ENCODE peak calls at places on chromosomes 1 and 21, in four cellular contexts. One of them, this sample, is unnamed.

GRCh38 chr1:202567747-202568146 is 142.5 kb downstream of the SYT2 start:
- DNase-seq in T47D: no peak
- DNase-seq in KBM-7: no peak
- DNase-seq in B cell: no peak
- DNase-seq in this sample: peak

GRCh38 chr1:46064708-46065107 is 67.7 kb downstream of the PIK3R3 start:
- DNase-seq in T47D: no peak
- DNase-seq in KBM-7: no peak
- DNase-seq in B cell: no peak
- DNase-seq in this sample: no peak

GRCh38 chr21:26715878-26716506 is 129.2 kb downstream of the ADAMTS1 start:
- DNase-seq in T47D: peak
- DNase-seq in KBM-7: peak
- DNase-seq in B cell: no peak
- DNase-seq in this sample: peak

GRCh38 chr21:23963454-23963853 is 1643.8 kb downstream of the MRPL39 start:
- DNase-seq in T47D: no peak
- DNase-seq in KBM-7: no peak
- DNase-seq in B cell: no peak
- DNase-seq in this sample: no peak

GRCh38 chr1:218488531-218488930 is 143.4 kb downstream of the TGFB2 start:
- DNase-seq in T47D: no peak
- DNase-seq in KBM-7: no peak
- DNase-seq in B cell: no peak
- DNase-seq in this sample: no peak

GRCh38 chr21:8993284-8993942 is 1528.0 kb upstream of the TPTE start:
- DNase-seq in T47D: peak
- DNase-seq in KBM-7: no peak
- DNase-seq in B cell: no peak
- DNase-seq in this sample: no peak

GRCh38 chr1:43847290-43847689 is 86.3 kb upstream of the ARTN start:
- DNase-seq in T47D: peak
- DNase-seq in KBM-7: no peak
- DNase-seq in B cell: no peak
- DNase-seq in this sample: no peak

GRCh38 chr1:183543619-183544204 is 46.5 kb downstream of the NCF2 start:
- DNase-seq in T47D: peak
- DNase-seq in KBM-7: peak
- DNase-seq in B cell: no peak
- DNase-seq in this sample: peak

GRCh38 chr1:70427976-70428375 is 16.9 kb downstream of the CTH start:
- DNase-seq in T47D: no peak
- DNase-seq in KBM-7: no peak
- DNase-seq in B cell: no peak
- DNase-seq in this sample: peak

GRCh38 chr1:17687125-17687524 is 68.0 kb upstream of the ACTL8 start:
- DNase-seq in T47D: no peak
- DNase-seq in KBM-7: no peak
- DNase-seq in B cell: no peak
- DNase-seq in this sample: no peak

GRCh38 chr1:168598963-168599362 is 22.6 kb downstream of the XCL1 start:
- DNase-seq in T47D: no peak
- DNase-seq in KBM-7: no peak
- DNase-seq in B cell: no peak
- DNase-seq in this sample: no peak

GRCh38 chr1:47409311-47410085 is 6.6 kb upstream of the FOXE3 start:
- DNase-seq in T47D: peak
- DNase-seq in KBM-7: no peak
- DNase-seq in B cell: no peak
- DNase-seq in this sample: no peak

GRCh38 chr1:206882555-206882954 is 14.7 kb upstream of the IL24 start:
- DNase-seq in T47D: no peak
- DNase-seq in KBM-7: no peak
- DNase-seq in B cell: no peak
- DNase-seq in this sample: no peak

GRCh38 chr1:209697082-209697481 is 7.6 kb upstream of the HSD11B1 start:
- DNase-seq in T47D: no peak
- DNase-seq in KBM-7: no peak
- DNase-seq in B cell: no peak
- DNase-seq in this sample: no peak

GRCh38 chr1:169858467-169858866 is 35.2 kb downstream of the SCYL3 start:
- DNase-seq in T47D: peak
- DNase-seq in KBM-7: no peak
- DNase-seq in B cell: no peak
- DNase-seq in this sample: peak

GRCh38 chr1:200048244-200048643 is 20.7 kb downstream of the NR5A2 start:
- DNase-seq in T47D: no peak
- DNase-seq in KBM-7: no peak
- DNase-seq in B cell: no peak
- DNase-seq in this sample: no peak

GRCh38 chr1:22529901-22530621 is 33.2 kb upstream of the EPHA8 start:
- DNase-seq in T47D: no peak
- DNase-seq in KBM-7: no peak
- DNase-seq in B cell: no peak
- DNase-seq in this sample: no peak

GRCh38 chr1:238619652-238620051 is 728.9 kb upstream of the ZP4 start:
- DNase-seq in T47D: no peak
- DNase-seq in KBM-7: no peak
- DNase-seq in B cell: no peak
- DNase-seq in this sample: no peak

GRCh38 chr1:34328281-34328680 is 151.6 kb downstream of the C1orf94 start:
- DNase-seq in T47D: no peak
- DNase-seq in KBM-7: no peak
- DNase-seq in B cell: no peak
- DNase-seq in this sample: no peak

GRCh38 chr1:20787775-20788488 is 825 bp upstream of the HP1BP3 start:
- DNase-seq in T47D: peak
- DNase-seq in KBM-7: peak
- DNase-seq in B cell: no peak
- DNase-seq in this sample: peak

GRCh38 chr1:42148166-42148565 is 5.0 kb upstream of the GUCA2B start:
- DNase-seq in T47D: peak
- DNase-seq in KBM-7: no peak
- DNase-seq in B cell: no peak
- DNase-seq in this sample: no peak

GRCh38 chr1:61084560-61084991 is 2.2 kb downstream of the NFIA start:
- DNase-seq in T47D: no peak
- DNase-seq in KBM-7: no peak
- DNase-seq in B cell: no peak
- DNase-seq in this sample: no peak

GRCh38 chr1:198196630-198197029 is 39.8 kb downstream of the NEK7 start:
- DNase-seq in T47D: no peak
- DNase-seq in KBM-7: no peak
- DNase-seq in B cell: no peak
- DNase-seq in this sample: no peak

GRCh38 chr1:22105611-22106207 is 37.2 kb downstream of the WNT4 start:
- DNase-seq in T47D: peak
- DNase-seq in KBM-7: peak
- DNase-seq in B cell: peak
- DNase-seq in this sample: peak

GRCh38 chr1:235734335-235734734 is 84.8 kb upstream of the GNG4 start:
- DNase-seq in T47D: no peak
- DNase-seq in KBM-7: no peak
- DNase-seq in B cell: no peak
- DNase-seq in this sample: no peak

GRCh38 chr1:186183219-186183618 is 191.8 kb downstream of the TPR start:
- DNase-seq in T47D: no peak
- DNase-seq in KBM-7: no peak
- DNase-seq in B cell: no peak
- DNase-seq in this sample: peak

GRCh38 chr1:13593511-13594131 is 10.0 kb downstream of the PDPN start:
- DNase-seq in T47D: no peak
- DNase-seq in KBM-7: no peak
- DNase-seq in B cell: no peak
- DNase-seq in this sample: no peak

GRCh38 chr1:71918630-71919029 is 363.7 kb downstream of the NEGR1 start:
- DNase-seq in T47D: no peak
- DNase-seq in KBM-7: no peak
- DNase-seq in B cell: no peak
- DNase-seq in this sample: no peak

GRCh38 chr1:38178236-38178635 is 131.6 kb upstream of the POU3F1 start:
- DNase-seq in T47D: no peak
- DNase-seq in KBM-7: no peak
- DNase-seq in B cell: no peak
- DNase-seq in this sample: no peak

GRCh38 chr1:101239095-101240040 is 2.5 kb downstream of the S1PR1 start:
- DNase-seq in T47D: no peak
- DNase-seq in KBM-7: no peak
- DNase-seq in B cell: no peak
- DNase-seq in this sample: no peak

GRCh38 chr21:42047821-42048613 is 23.1 kb upstream of the UMODL1 start:
- DNase-seq in T47D: no peak
- DNase-seq in KBM-7: no peak
- DNase-seq in B cell: no peak
- DNase-seq in this sample: peak

GRCh38 chr1:169202836-169203235 is 96.3 kb downstream of the ATP1B1 start:
- DNase-seq in T47D: no peak
- DNase-seq in KBM-7: no peak
- DNase-seq in B cell: no peak
- DNase-seq in this sample: no peak

GRCh38 chr1:24860841-24861240 is 69.2 kb downstream of the RUNX3 start:
- DNase-seq in T47D: no peak
- DNase-seq in KBM-7: no peak
- DNase-seq in B cell: no peak
- DNase-seq in this sample: no peak

GRCh38 chr1:227889863-227890405 is 57.8 kb downstream of the WNT9A start:
- DNase-seq in T47D: no peak
- DNase-seq in KBM-7: no peak
- DNase-seq in B cell: no peak
- DNase-seq in this sample: no peak

GRCh38 chr1:18631496-18632217 is 1.0 kb downstream of the PAX7 start:
- DNase-seq in T47D: no peak
- DNase-seq in KBM-7: no peak
- DNase-seq in B cell: no peak
- DNase-seq in this sample: no peak

GRCh38 chr1:89429062-89429461 is 65.2 kb downstream of the GBP6 start:
- DNase-seq in T47D: no peak
- DNase-seq in KBM-7: no peak
- DNase-seq in B cell: no peak
- DNase-seq in this sample: no peak

GRCh38 chr1:180131510-180131909 is 23.2 kb upstream of the QSOX1 start:
- DNase-seq in T47D: no peak
- DNase-seq in KBM-7: no peak
- DNase-seq in B cell: no peak
- DNase-seq in this sample: no peak

GRCh38 chr1:22780696-22781095 is 70.1 kb downstream of the EPHB2 start:
- DNase-seq in T47D: peak
- DNase-seq in KBM-7: no peak
- DNase-seq in B cell: no peak
- DNase-seq in this sample: peak

GRCh38 chr1:222288056-222288455 is 259.8 kb downstream of the HHIPL2 start:
- DNase-seq in T47D: no peak
- DNase-seq in KBM-7: no peak
- DNase-seq in B cell: no peak
- DNase-seq in this sample: peak

This sample was measured in A172.